ENCODE peak calls at places on chromosomes 5 and 9, in six cellular contexts. One of them, this sample, is unnamed.

GRCh38 chr5:172864161-172864560 is 30.1 kb downstream of the ERGIC1 start:
- DNase-seq in A673: no peak
- DNase-seq in mammary epithelial cell: no peak
- DNase-seq in HepG2: no peak
- DNase-seq in PC-9: no peak
- DNase-seq in K562: no peak
- DNase-seq in this sample: no peak

GRCh38 chr9:70110194-70111041 is 66.8 kb downstream of the MAMDC2 start:
- DNase-seq in A673: no peak
- DNase-seq in PC-9: no peak
- DNase-seq in HepG2: no peak
- DNase-seq in mammary epithelial cell: no peak
- DNase-seq in K562: no peak
- DNase-seq in this sample: no peak

GRCh38 chr5:17000296-17000939 is 64.3 kb upstream of the MYO10 start:
- DNase-seq in mammary epithelial cell: peak
- DNase-seq in PC-9: peak
- DNase-seq in A673: no peak
- DNase-seq in HepG2: no peak
- DNase-seq in K562: no peak
- DNase-seq in this sample: peak

GRCh38 chr5:142506046-142506445 is 179.8 kb downstream of the FGF1 start:
- DNase-seq in PC-9: peak
- DNase-seq in K562: no peak
- DNase-seq in HepG2: no peak
- DNase-seq in A673: no peak
- DNase-seq in mammary epithelial cell: peak
- DNase-seq in this sample: no peak

GRCh38 chr5:53035868-53036381 is 46.8 kb downstream of the ITGA2 start:
- DNase-seq in PC-9: no peak
- DNase-seq in mammary epithelial cell: peak
- DNase-seq in A673: peak
- DNase-seq in K562: peak
- DNase-seq in HepG2: no peak
- DNase-seq in this sample: no peak

GRCh38 chr9:764105-764524 is 77.4 kb upstream of the DMRT1 start:
- DNase-seq in HepG2: peak
- DNase-seq in PC-9: peak
- DNase-seq in A673: peak
- DNase-seq in mammary epithelial cell: peak
- DNase-seq in K562: peak
- DNase-seq in this sample: peak

GRCh38 chr5:69276422-69277174 is 41.9 kb downstream of the CDK7 start:
- DNase-seq in A673: no peak
- DNase-seq in PC-9: no peak
- DNase-seq in mammary epithelial cell: no peak
- DNase-seq in K562: no peak
- DNase-seq in HepG2: peak
- DNase-seq in this sample: peak

GRCh38 chr9:98523231-98523901 is 185.4 kb downstream of the GABBR2 start:
- DNase-seq in PC-9: peak
- DNase-seq in K562: no peak
- DNase-seq in HepG2: no peak
- DNase-seq in A673: no peak
- DNase-seq in mammary epithelial cell: peak
- DNase-seq in this sample: peak

GRCh38 chr5:179914032-179914755 is 6.5 kb upstream of the TBC1D9B start:
- DNase-seq in mammary epithelial cell: peak
- DNase-seq in HepG2: peak
- DNase-seq in A673: no peak
- DNase-seq in PC-9: peak
- DNase-seq in K562: no peak
- DNase-seq in this sample: no peak

GRCh38 chr9:71984388-71985069 is 73.1 kb downstream of the C9orf85 start:
- DNase-seq in mammary epithelial cell: peak
- DNase-seq in A673: no peak
- DNase-seq in PC-9: no peak
- DNase-seq in HepG2: no peak
- DNase-seq in K562: no peak
- DNase-seq in this sample: peak

GRCh38 chr5:175696139-175696854 is 38.4 kb downstream of the HRH2 start:
- DNase-seq in PC-9: peak
- DNase-seq in K562: peak
- DNase-seq in mammary epithelial cell: peak
- DNase-seq in A673: peak
- DNase-seq in HepG2: no peak
- DNase-seq in this sample: peak

GRCh38 chr5:151383011-151383410 is 35.7 kb upstream of the SLC36A2 start:
- DNase-seq in PC-9: no peak
- DNase-seq in mammary epithelial cell: peak
- DNase-seq in K562: no peak
- DNase-seq in A673: no peak
- DNase-seq in HepG2: no peak
- DNase-seq in this sample: no peak

GRCh38 chr9:76926846-76927245 is 20.9 kb upstream of the PRUNE2 start:
- DNase-seq in HepG2: no peak
- DNase-seq in PC-9: no peak
- DNase-seq in K562: no peak
- DNase-seq in mammary epithelial cell: no peak
- DNase-seq in A673: no peak
- DNase-seq in this sample: no peak

GRCh38 chr9:79975471-79976316 is 403.9 kb downstream of the TLE4 start:
- DNase-seq in A673: no peak
- DNase-seq in HepG2: no peak
- DNase-seq in mammary epithelial cell: no peak
- DNase-seq in PC-9: no peak
- DNase-seq in K562: no peak
- DNase-seq in this sample: no peak

GRCh38 chr5:52693279-52693678 is 94.4 kb upstream of the ITGA1 start:
- DNase-seq in PC-9: no peak
- DNase-seq in K562: no peak
- DNase-seq in mammary epithelial cell: peak
- DNase-seq in HepG2: peak
- DNase-seq in A673: peak
- DNase-seq in this sample: peak

GRCh38 chr9:128802482-128802881 is 15.4 kb downstream of the TBC1D13 start:
- DNase-seq in HepG2: no peak
- DNase-seq in mammary epithelial cell: no peak
- DNase-seq in PC-9: no peak
- DNase-seq in K562: no peak
- DNase-seq in A673: no peak
- DNase-seq in this sample: no peak

GRCh38 chr5:149636861-149637246 is 55.6 kb downstream of the ARHGEF37 start:
- DNase-seq in K562: peak
- DNase-seq in mammary epithelial cell: peak
- DNase-seq in HepG2: peak
- DNase-seq in PC-9: peak
- DNase-seq in A673: peak
- DNase-seq in this sample: peak

GRCh38 chr9:89021154-89021803 is 30.0 kb downstream of the S1PR3 start:
- DNase-seq in HepG2: no peak
- DNase-seq in A673: no peak
- DNase-seq in mammary epithelial cell: peak
- DNase-seq in K562: no peak
- DNase-seq in PC-9: peak
- DNase-seq in this sample: peak

GRCh38 chr5:139651863-139652787 is 4.0 kb downstream of the CXXC5 start:
- DNase-seq in mammary epithelial cell: peak
- DNase-seq in A673: peak
- DNase-seq in HepG2: no peak
- DNase-seq in K562: peak
- DNase-seq in PC-9: peak
- DNase-seq in this sample: peak

GRCh38 chr9:6955251-6955921 is 197.6 kb downstream of the KDM4C start:
- DNase-seq in mammary epithelial cell: no peak
- DNase-seq in K562: peak
- DNase-seq in A673: peak
- DNase-seq in PC-9: no peak
- DNase-seq in HepG2: peak
- DNase-seq in this sample: peak

GRCh38 chr5:116881921-116882531 is 307.4 kb upstream of the SEMA6A start:
- DNase-seq in PC-9: no peak
- DNase-seq in HepG2: peak
- DNase-seq in mammary epithelial cell: no peak
- DNase-seq in A673: no peak
- DNase-seq in K562: no peak
- DNase-seq in this sample: no peak

GRCh38 chr9:96209407-96210031 is 92.5 kb downstream of the HSD17B3 start:
- DNase-seq in A673: no peak
- DNase-seq in PC-9: no peak
- DNase-seq in HepG2: no peak
- DNase-seq in K562: no peak
- DNase-seq in mammary epithelial cell: no peak
- DNase-seq in this sample: peak

GRCh38 chr5:153960269-153961215 is 78.2 kb downstream of the FAM114A2 start:
- DNase-seq in K562: no peak
- DNase-seq in HepG2: no peak
- DNase-seq in PC-9: no peak
- DNase-seq in mammary epithelial cell: no peak
- DNase-seq in A673: peak
- DNase-seq in this sample: no peak

GRCh38 chr9:127084071-127085039 is 38.1 kb downstream of the ANGPTL2 start:
- DNase-seq in K562: no peak
- DNase-seq in PC-9: no peak
- DNase-seq in A673: no peak
- DNase-seq in HepG2: no peak
- DNase-seq in mammary epithelial cell: no peak
- DNase-seq in this sample: no peak

GRCh38 chr5:55180016-55180415 is 7.0 kb upstream of the CDC20B start:
- DNase-seq in K562: no peak
- DNase-seq in PC-9: no peak
- DNase-seq in A673: no peak
- DNase-seq in HepG2: no peak
- DNase-seq in mammary epithelial cell: peak
- DNase-seq in this sample: no peak
- TF ChIP-seq EZH2 in K562: no peak
- TF ChIP-seq EZH2 in PC-9: no peak
- TF ChIP-seq EZH2 in A673: no peak
- TF ChIP-seq EZH2 in HepG2: no peak
- TF ChIP-seq EZH2 in mammary epithelial cell: no peak
- TF ChIP-seq EZH2 in this sample: no peak

DNA sequence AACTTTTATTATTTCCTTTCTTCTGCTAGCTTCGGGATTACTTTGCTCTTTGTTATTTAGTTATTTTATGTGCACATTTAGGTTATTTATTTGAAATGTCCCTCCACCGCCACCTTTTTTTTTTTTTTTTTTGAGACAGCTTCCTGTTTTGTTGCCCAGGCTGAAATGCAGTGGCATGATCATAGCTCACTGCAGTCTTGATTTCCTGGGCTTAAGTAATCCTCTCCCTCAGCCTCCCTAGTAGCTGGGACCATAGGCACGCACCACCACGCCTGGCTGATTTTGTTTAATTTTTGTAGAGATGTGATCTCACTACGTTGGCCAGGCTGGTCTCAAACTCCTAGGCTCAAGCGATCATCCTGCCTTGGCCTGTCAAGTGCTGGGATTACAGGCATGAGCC is 38.5 kb downstream of the RIC1 start:
- DNase-seq in K562: no peak
- DNase-seq in HepG2: no peak
- DNase-seq in A673: no peak
- DNase-seq in PC-9: no peak
- DNase-seq in mammary epithelial cell: no peak
- DNase-seq in this sample: no peak
- TF ChIP-seq EZH2 in K562: no peak
- TF ChIP-seq EZH2 in HepG2: no peak
- TF ChIP-seq EZH2 in A673: no peak
- TF ChIP-seq EZH2 in PC-9: no peak
- TF ChIP-seq EZH2 in mammary epithelial cell: no peak
- TF ChIP-seq EZH2 in this sample: no peak

DNA sequence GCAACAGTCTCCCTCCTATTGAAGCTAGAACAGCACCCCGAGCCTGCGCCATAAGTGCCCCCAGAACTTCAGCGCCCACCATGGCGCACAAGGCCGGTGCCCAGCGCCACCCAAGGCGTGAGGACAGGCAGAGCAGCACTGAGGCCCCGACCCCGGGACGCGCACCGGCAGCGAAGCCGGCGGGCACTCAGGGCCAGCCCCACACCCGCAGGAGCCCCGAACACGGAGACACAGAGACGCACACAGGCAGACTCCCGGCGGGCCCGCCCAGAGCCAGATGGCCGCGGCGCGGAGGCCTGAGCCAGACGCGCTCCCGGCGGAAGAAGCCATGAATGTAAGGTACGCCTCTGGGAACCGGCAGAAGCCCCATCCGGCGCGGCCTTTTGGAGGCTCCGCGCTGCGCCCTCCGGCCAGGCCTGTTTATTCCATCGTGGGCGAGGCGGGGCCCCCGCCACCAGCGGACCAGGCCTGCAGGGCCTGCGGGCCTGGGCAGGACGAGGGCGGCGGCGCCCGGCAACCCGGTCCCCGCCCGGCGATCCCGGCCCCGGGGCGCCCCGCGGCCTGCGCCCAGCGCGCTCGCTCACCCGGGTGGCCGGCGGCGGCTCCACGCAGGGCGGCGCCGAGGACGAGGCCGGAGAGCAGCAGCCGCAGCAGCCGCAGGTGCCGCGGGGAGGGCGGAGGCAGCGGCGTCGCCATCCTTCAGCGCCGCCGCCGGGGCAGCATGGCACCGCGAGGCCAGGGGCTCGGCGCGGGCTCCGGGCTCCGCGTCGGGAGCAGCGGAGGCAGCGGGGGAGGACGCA is 483 bp downstream of the NPDC1 start:
- DNase-seq in mammary epithelial cell: no peak
- DNase-seq in PC-9: no peak
- DNase-seq in K562: no peak
- DNase-seq in A673: peak
- DNase-seq in HepG2: no peak
- DNase-seq in this sample: peak
- TF ChIP-seq EZH2 in mammary epithelial cell: no peak
- TF ChIP-seq EZH2 in PC-9: no peak
- TF ChIP-seq EZH2 in K562: no peak
- TF ChIP-seq EZH2 in A673: no peak
- TF ChIP-seq EZH2 in HepG2: no peak
- TF ChIP-seq EZH2 in this sample: peak

GRCh38 chr9:130433168-130433946 is 11.4 kb upstream of the ASS1 start:
- DNase-seq in mammary epithelial cell: peak
- DNase-seq in HepG2: no peak
- DNase-seq in A673: peak
- DNase-seq in PC-9: peak
- DNase-seq in K562: no peak
- DNase-seq in this sample: peak
- TF ChIP-seq EZH2 in mammary epithelial cell: no peak
- TF ChIP-seq EZH2 in HepG2: no peak
- TF ChIP-seq EZH2 in A673: peak
- TF ChIP-seq EZH2 in PC-9: no peak
- TF ChIP-seq EZH2 in K562: no peak
- TF ChIP-seq EZH2 in this sample: peak